ENCODE peak calls at places on chromosomes 4 and X, in four cellular contexts. B is foreskin fibroblast, C is dorsolateral prefrontal cortex, S is IMR-90. A is an unnamed sample.
A peak's percentile ranks its signal among the peaks of the same experiment; 100 is the strongest.

GRCh38 chrX:150730719-150731118 is 37.5 kb downstream of the MTMR1 start:
- DNase-seq in B (peak; percentile 86), C (no peak), S (peak; percentile 55), A (peak; percentile 60)

GRCh38 chrX:109826954-109827708 is 94.1 kb upstream of the ACSL4 start:
- DNase-seq in C (no peak), S (peak; percentile 89), B (peak; percentile 86), A (peak; percentile 51)

GRCh38 chr4:31613946-31614623 is 893.9 kb downstream of the PCDH7 start:
- DNase-seq in B (no peak), S (no peak), C (no peak), A (peak; percentile 3)

GRCh38 chrX:9847071-9847470 is 60.8 kb downstream of the SHROOM2 start:
- DNase-seq in C (no peak), B (no peak), S (peak; percentile 72), A (peak; percentile 29)

GRCh38 chr4:110487873-110488272 is 11.9 kb downstream of the ENPEP start:
- DNase-seq in C (no peak), B (peak; percentile 26), S (no peak), A (no peak)

GRCh38 chrX:74421181-74422028 is at the start of gene SLC16A2:
- DNase-seq in C (peak; percentile 48), B (peak; percentile 91), S (peak; percentile 79), A (peak; percentile 60)

GRCh38 chrX:109281478-109282275 is 200.2 kb downstream of the GUCY2F start:
- DNase-seq in S (no peak), B (no peak), C (no peak), A (no peak)

GRCh38 chrX:38561951-38562719 is 793 bp downstream of the TSPAN7 start:
- DNase-seq in B (peak; percentile 3), C (peak; percentile 36), S (no peak), A (no peak)

GRCh38 chr4:128315756-128316520 is 28.3 kb upstream of the PGRMC2 start:
- DNase-seq in B (peak; percentile 49), C (no peak), S (no peak), A (no peak)

GRCh38 chr4:75633846-75634245 is 3.5 kb upstream of the CDKL2 start:
- DNase-seq in B (peak; percentile 22), S (peak; percentile 40), C (no peak), A (no peak)

GRCh38 chr4:21768349-21769310 is 179.9 kb downstream of the KCNIP4 start:
- DNase-seq in B (peak; percentile 69), C (no peak), S (peak; percentile 52), A (no peak)

GRCh38 chrX:2317527-2318055 is 183.2 kb downstream of the DHRSX start:
- DNase-seq in C (no peak), B (no peak), S (no peak), A (no peak)

GRCh38 chr4:81353861-81354260 is 117.8 kb downstream of the RASGEF1B start:
- DNase-seq in B (peak; percentile 90), C (no peak), S (peak; percentile 84), A (no peak)

GRCh38 chrX:9557508-9557907 is 92.7 kb downstream of the TBL1X start:
- DNase-seq in C (no peak), S (no peak), B (no peak), A (no peak)

GRCh38 chr4:156559346-156559745 is 412.3 kb downstream of the PDGFC start:
- DNase-seq in B (peak; percentile 48), C (no peak), S (peak; percentile 22), A (no peak)

GRCh38 chr4:122100508-122100907 is 51.6 kb upstream of the BLTP1 start:
- DNase-seq in B (peak; percentile 5), S (no peak), C (no peak), A (no peak)

GRCh38 chrX:73876897-73877296 is 313.9 kb downstream of the CHIC1 start:
- DNase-seq in C (no peak), B (no peak), S (no peak), A (no peak)

GRCh38 chrX:47283015-47283771 is 50.4 kb downstream of the USP11 start:
- DNase-seq in C (no peak), S (peak; percentile 65), B (peak; percentile 74), A (peak; percentile 19)

GRCh38 chrX:37347420-37347819 is 1.7 kb upstream of the PRRG1 start:
- DNase-seq in B (peak; percentile 64), S (peak; percentile 47), C (no peak), A (peak; percentile 47)

GRCh38 chr4:17544831-17545234 is 29.9 kb downstream of the CLRN2 start:
- DNase-seq in C (no peak), B (peak; percentile 8), S (no peak), A (no peak)

GRCh38 chrX:155148724-155149537 is 67.3 kb upstream of the VBP1 start:
- DNase-seq in B (peak; percentile 24), C (no peak), S (peak; percentile 11), A (no peak)

GRCh38 chr4:152290522-152290921 is 245.4 kb downstream of the FBXW7 start:
- DNase-seq in S (no peak), B (no peak), C (no peak), A (no peak)

GRCh38 chrX:20028588-20028987 is 37.7 kb upstream of the BCLAF3 start:
- DNase-seq in S (no peak), B (no peak), C (no peak), A (no peak)

GRCh38 chr4:36716874-36717273 is 435.5 kb downstream of the DTHD1 start:
- DNase-seq in B (no peak), C (no peak), S (no peak), A (peak; percentile 1)

GRCh38 chr4:159105761-159106243 is 2.9 kb downstream of the RAPGEF2 start:
- DNase-seq in S (peak; percentile 85), C (no peak), B (peak; percentile 47), A (peak; percentile 25)

GRCh38 chr4:75630174-75630931 is at the start of gene CDKL2:
- DNase-seq in C (peak; percentile 72), S (no peak), B (peak; percentile 89), A (no peak)

GRCh38 chr4:55819634-55820033 is at the start of gene EXOC1L:
- DNase-seq in S (no peak), C (no peak), B (peak; percentile 43), A (no peak)

GRCh38 chrX:110409925-110410324 is 51.3 kb downstream of the RTL9 start:
- DNase-seq in C (no peak), S (peak; percentile 73), B (peak; percentile 82), A (no peak)

GRCh38 chrX:16075087-16075486 is 48.3 kb upstream of the GRPR start:
- DNase-seq in C (no peak), B (peak; percentile 3), S (peak; percentile 8), A (no peak)

GRCh38 chr4:67587156-67587555 is 28.6 kb downstream of the STAP1 start:
- DNase-seq in C (no peak), B (no peak), S (no peak), A (no peak)

GRCh38 chr4:1547131-1547862 is 136.8 kb downstream of the FAM53A start:
- DNase-seq in B (no peak), C (no peak), S (no peak), A (no peak)

GRCh38 chr4:123452585-123452984 is 56.0 kb downstream of the SPRY1 start:
- DNase-seq in B (peak; percentile 95), C (no peak), S (peak; percentile 98), A (peak; percentile 75)

GRCh38 chr4:30953799-30954198 is 233.6 kb downstream of the PCDH7 start:
- DNase-seq in B (no peak), C (no peak), S (no peak), A (no peak)

GRCh38 chr4:153450545-153450917 is 15.6 kb upstream of the TMEM131L start:
- DNase-seq in C (no peak), S (no peak), B (no peak), A (no peak)

GRCh38 chr4:181085584-181085983 is 1157.6 kb upstream of the TENM3 start:
- DNase-seq in C (no peak), S (no peak), B (no peak), A (no peak)

GRCh38 chrX:82813671-82814078 is 694.4 kb upstream of the POU3F4 start:
- DNase-seq in S (peak; percentile 22), C (no peak), B (peak; percentile 1), A (peak; percentile 58)

GRCh38 chr4:38294238-38294637 is 334.0 kb downstream of the PTTG2 start:
- DNase-seq in B (no peak), C (no peak), S (no peak), A (no peak)

GRCh38 chr4:37561803-37562207 is 124.4 kb downstream of the RELL1 start:
- DNase-seq in B (peak; percentile 5), C (no peak), S (peak; percentile 80), A (no peak)

GRCh38 chr4:8378101-8378724 is 62.3 kb downstream of the ACOX3 start:
- DNase-seq in B (no peak), S (no peak), C (no peak), A (no peak)

GRCh38 chr4:124710911-124711310 is 1.6 kb downstream of the ANKRD50 start:
- DNase-seq in C (no peak), B (peak; percentile 57), S (no peak), A (no peak)
- H3K4me3 ChIP-seq in C (peak overlapping the region; percentile 85), B (peak overlapping the region; percentile 84), S (peak overlapping the region; percentile 87), A (peak overlapping the region; percentile 85)

DNA sequence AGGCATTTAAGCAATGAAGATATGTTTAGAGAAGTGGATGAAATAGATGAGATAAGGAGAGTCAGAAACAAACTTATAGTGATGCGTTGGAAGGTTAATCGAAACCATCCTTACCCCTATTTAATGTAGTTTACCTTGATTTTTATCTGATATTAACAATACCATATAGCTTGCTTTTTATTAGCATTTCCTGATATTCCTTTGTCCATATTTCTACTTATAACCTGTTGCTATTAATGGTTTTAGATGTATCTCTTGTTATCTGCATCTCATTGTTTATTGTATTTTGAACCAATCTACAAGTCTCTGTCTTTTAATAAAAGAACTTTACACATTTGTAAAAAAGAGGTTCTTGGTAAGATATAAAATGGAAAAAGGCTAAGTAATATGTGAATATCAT is 1.6 kb downstream of the TCEAL9 start:
- DNase-seq in S (no peak), B (no peak), C (no peak), A (no peak)
- H3K4me3 ChIP-seq in S (peak overlapping the region; percentile 94), B (peak overlapping the region; percentile 89), C (no peak overlapping the region), A (peak overlapping the region; percentile 78)

GRCh38 chr4:184416913-184417734 is 57.2 kb downstream of the IRF2 start:
- DNase-seq in S (peak; percentile 14), C (no peak), B (no peak), A (no peak)
- H3K4me3 ChIP-seq in S (no peak overlapping the region), C (peak overlapping the region; percentile 13), B (peak overlapping the region; percentile 17), A (no peak overlapping the region)

DNA sequence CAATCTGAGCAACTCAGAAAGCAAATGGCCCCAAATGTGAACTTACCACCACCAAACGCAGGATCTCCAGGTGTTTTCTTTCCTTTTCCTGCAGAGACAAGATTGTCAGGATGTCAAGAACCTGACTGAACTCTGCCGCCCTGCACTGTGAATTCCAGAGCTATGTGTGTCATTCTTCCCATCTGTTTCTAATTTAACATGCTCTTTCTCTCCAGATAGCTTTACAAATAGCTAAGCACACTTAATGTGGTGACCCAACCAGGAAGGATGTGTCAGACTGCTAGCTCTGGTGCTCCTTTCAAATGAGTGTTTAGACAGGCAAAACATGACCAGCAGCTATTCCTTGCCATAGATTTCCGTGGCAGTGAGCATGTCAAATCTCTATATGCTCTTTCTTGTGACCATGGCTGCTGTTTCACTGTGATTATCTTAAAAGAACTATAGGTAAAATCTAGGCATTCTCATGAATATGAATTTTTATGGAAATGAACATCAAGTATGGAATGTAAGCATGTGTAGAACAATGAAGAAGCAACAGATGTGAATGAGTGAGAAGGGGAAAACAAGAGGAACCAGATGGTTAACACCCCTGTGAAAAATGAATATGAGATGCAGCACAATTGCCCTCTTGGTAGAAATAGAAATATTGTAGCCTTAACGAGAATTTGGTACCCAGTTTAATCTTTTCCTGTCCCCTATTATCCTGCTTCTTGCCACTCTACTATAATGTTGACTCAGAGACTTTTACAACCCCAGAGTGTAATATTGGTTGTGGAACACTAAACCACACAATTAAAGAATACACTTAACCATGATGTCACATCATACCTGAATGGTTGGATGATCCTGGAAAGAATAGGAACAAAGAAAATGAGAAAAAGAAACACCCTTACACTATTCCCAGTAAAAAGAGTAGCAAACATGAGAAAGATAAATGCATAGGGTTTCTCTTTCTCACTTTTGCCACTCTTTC is 247.8 kb upstream of the DKK2 start:
- DNase-seq in S (peak; percentile 95), B (peak; percentile 96), C (no peak), A (peak; percentile 91)
- H3K4me3 ChIP-seq in S (no peak overlapping the region), B (no peak overlapping the region), C (no peak overlapping the region), A (no peak overlapping the region)

A was measured in skeletal muscle cell.